ENCODE peak calls at places on chromosomes 5 and 9, in eight cellular contexts. One of them, this sample, is unnamed.

GRCh38 chr5:128920345-128921215 is 44.7 kb upstream of the SLC27A6 start:
- DNase-seq in H54: no peak
- DNase-seq in activated CD4-positive, alpha-beta memory T cell treated with anti-CD3 and anti-CD28 coated beads, Interleukin-2, amount 10 ng/mL, durations not matched to agents 7 days and 5 days: no peak
- DNase-seq in sigmoid colon: no peak
- DNase-seq in activated CD4-positive, alpha-beta T cell treated with anti-CD3 and anti-CD28 coated beads, Interleukin-2, amount 10 ng/mL, durations not matched to agents 7 days and 5 days: no peak
- DNase-seq in Calu3: peak
- DNase-seq in hippocampal formation: no peak
- DNase-seq in stimulated activated CD4-positive, alpha-beta T cell treated with anti-CD3 and anti-CD28 coated beads, Interleukin-2, amount 100 ng/mL, for 48 hours: no peak
- DNase-seq in this sample: no peak

GRCh38 chr5:58666598-58667595 is 84.0 kb downstream of the RAB3C start:
- DNase-seq in activated CD4-positive, alpha-beta memory T cell treated with anti-CD3 and anti-CD28 coated beads, Interleukin-2, amount 10 ng/mL, durations not matched to agents 7 days and 5 days: no peak
- DNase-seq in hippocampal formation: no peak
- DNase-seq in sigmoid colon: no peak
- DNase-seq in H54: no peak
- DNase-seq in stimulated activated CD4-positive, alpha-beta T cell treated with anti-CD3 and anti-CD28 coated beads, Interleukin-2, amount 100 ng/mL, for 48 hours: no peak
- DNase-seq in activated CD4-positive, alpha-beta T cell treated with anti-CD3 and anti-CD28 coated beads, Interleukin-2, amount 10 ng/mL, durations not matched to agents 7 days and 5 days: no peak
- DNase-seq in Calu3: no peak
- DNase-seq in this sample: no peak

GRCh38 chr5:378301-378891 is 56.9 kb downstream of the AHRR start:
- DNase-seq in stimulated activated CD4-positive, alpha-beta T cell treated with anti-CD3 and anti-CD28 coated beads, Interleukin-2, amount 100 ng/mL, for 48 hours: no peak
- DNase-seq in activated CD4-positive, alpha-beta T cell treated with anti-CD3 and anti-CD28 coated beads, Interleukin-2, amount 10 ng/mL, durations not matched to agents 7 days and 5 days: peak
- DNase-seq in Calu3: no peak
- DNase-seq in H54: no peak
- DNase-seq in activated CD4-positive, alpha-beta memory T cell treated with anti-CD3 and anti-CD28 coated beads, Interleukin-2, amount 10 ng/mL, durations not matched to agents 7 days and 5 days: peak
- DNase-seq in sigmoid colon: peak
- DNase-seq in hippocampal formation: no peak
- DNase-seq in this sample: no peak

GRCh38 chr9:37061763-37062162 is 27.7 kb upstream of the PAX5 start:
- DNase-seq in sigmoid colon: no peak
- DNase-seq in H54: no peak
- DNase-seq in stimulated activated CD4-positive, alpha-beta T cell treated with anti-CD3 and anti-CD28 coated beads, Interleukin-2, amount 100 ng/mL, for 48 hours: no peak
- DNase-seq in hippocampal formation: no peak
- DNase-seq in Calu3: no peak
- DNase-seq in activated CD4-positive, alpha-beta T cell treated with anti-CD3 and anti-CD28 coated beads, Interleukin-2, amount 10 ng/mL, durations not matched to agents 7 days and 5 days: no peak
- DNase-seq in activated CD4-positive, alpha-beta memory T cell treated with anti-CD3 and anti-CD28 coated beads, Interleukin-2, amount 10 ng/mL, durations not matched to agents 7 days and 5 days: no peak
- DNase-seq in this sample: no peak

GRCh38 chr9:106478312-106479099 is 384.5 kb upstream of the ZNF462 start:
- DNase-seq in H54: no peak
- DNase-seq in activated CD4-positive, alpha-beta memory T cell treated with anti-CD3 and anti-CD28 coated beads, Interleukin-2, amount 10 ng/mL, durations not matched to agents 7 days and 5 days: no peak
- DNase-seq in stimulated activated CD4-positive, alpha-beta T cell treated with anti-CD3 and anti-CD28 coated beads, Interleukin-2, amount 100 ng/mL, for 48 hours: no peak
- DNase-seq in hippocampal formation: no peak
- DNase-seq in Calu3: no peak
- DNase-seq in sigmoid colon: no peak
- DNase-seq in activated CD4-positive, alpha-beta T cell treated with anti-CD3 and anti-CD28 coated beads, Interleukin-2, amount 10 ng/mL, durations not matched to agents 7 days and 5 days: no peak
- DNase-seq in this sample: no peak

GRCh38 chr5:154761062-154761740 is 6.0 kb downstream of the LARP1 start:
- DNase-seq in Calu3: peak
- DNase-seq in stimulated activated CD4-positive, alpha-beta T cell treated with anti-CD3 and anti-CD28 coated beads, Interleukin-2, amount 100 ng/mL, for 48 hours: no peak
- DNase-seq in H54: no peak
- DNase-seq in activated CD4-positive, alpha-beta memory T cell treated with anti-CD3 and anti-CD28 coated beads, Interleukin-2, amount 10 ng/mL, durations not matched to agents 7 days and 5 days: peak
- DNase-seq in hippocampal formation: no peak
- DNase-seq in sigmoid colon: no peak
- DNase-seq in activated CD4-positive, alpha-beta T cell treated with anti-CD3 and anti-CD28 coated beads, Interleukin-2, amount 10 ng/mL, durations not matched to agents 7 days and 5 days: peak
- DNase-seq in this sample: no peak

GRCh38 chr5:4212981-4213819 is 617.6 kb downstream of the IRX1 start:
- DNase-seq in hippocampal formation: no peak
- DNase-seq in sigmoid colon: peak
- DNase-seq in H54: no peak
- DNase-seq in activated CD4-positive, alpha-beta memory T cell treated with anti-CD3 and anti-CD28 coated beads, Interleukin-2, amount 10 ng/mL, durations not matched to agents 7 days and 5 days: no peak
- DNase-seq in stimulated activated CD4-positive, alpha-beta T cell treated with anti-CD3 and anti-CD28 coated beads, Interleukin-2, amount 100 ng/mL, for 48 hours: no peak
- DNase-seq in activated CD4-positive, alpha-beta T cell treated with anti-CD3 and anti-CD28 coated beads, Interleukin-2, amount 10 ng/mL, durations not matched to agents 7 days and 5 days: no peak
- DNase-seq in Calu3: no peak
- DNase-seq in this sample: no peak

GRCh38 chr5:141957367-141957993 is 522 bp downstream of the PCDH12 start:
- DNase-seq in activated CD4-positive, alpha-beta memory T cell treated with anti-CD3 and anti-CD28 coated beads, Interleukin-2, amount 10 ng/mL, durations not matched to agents 7 days and 5 days: no peak
- DNase-seq in sigmoid colon: no peak
- DNase-seq in H54: no peak
- DNase-seq in activated CD4-positive, alpha-beta T cell treated with anti-CD3 and anti-CD28 coated beads, Interleukin-2, amount 10 ng/mL, durations not matched to agents 7 days and 5 days: no peak
- DNase-seq in Calu3: no peak
- DNase-seq in hippocampal formation: no peak
- DNase-seq in stimulated activated CD4-positive, alpha-beta T cell treated with anti-CD3 and anti-CD28 coated beads, Interleukin-2, amount 100 ng/mL, for 48 hours: no peak
- DNase-seq in this sample: no peak

GRCh38 chr5:141866111-141866510 is 12.1 kb downstream of the PCDH1 start:
- DNase-seq in activated CD4-positive, alpha-beta T cell treated with anti-CD3 and anti-CD28 coated beads, Interleukin-2, amount 10 ng/mL, durations not matched to agents 7 days and 5 days: no peak
- DNase-seq in H54: no peak
- DNase-seq in activated CD4-positive, alpha-beta memory T cell treated with anti-CD3 and anti-CD28 coated beads, Interleukin-2, amount 10 ng/mL, durations not matched to agents 7 days and 5 days: no peak
- DNase-seq in sigmoid colon: peak
- DNase-seq in hippocampal formation: peak
- DNase-seq in stimulated activated CD4-positive, alpha-beta T cell treated with anti-CD3 and anti-CD28 coated beads, Interleukin-2, amount 100 ng/mL, for 48 hours: no peak
- DNase-seq in Calu3: peak
- DNase-seq in this sample: no peak